ENCODE peak calls at places on chromosome 17, in eight cellular contexts. U is hepatocyte, X is ovary, H is keratinocyte, W is PC-9, S is neuronal stem cell, L is mammary epithelial cell, Q is left lung. T is an unnamed sample. For H3K9me3, the result is how much of the 10 kb centered on the place peaks cover.

GRCh38 chr17:57674894-57675293 is 70.2 kb downstream of the CCDC182 start:
- DNase-seq in U (no peak), L (no peak), H (no peak), W (no peak), Q (no peak), X (no peak), S (no peak), T (no peak)

GRCh38 chr17:81941484-81942166 is 4.5 kb upstream of the PYCR1 start:
- DNase-seq in X (peak), Q (no peak), U (no peak), L (no peak), S (no peak), W (no peak), H (no peak), T (no peak)

GRCh38 chr17:69723316-69723715 is 308.8 kb downstream of the MAP2K6 start:
- DNase-seq in H (no peak), U (no peak), S (no peak), L (no peak), W (no peak), Q (no peak), X (no peak), T (no peak)

GRCh38 chr17:42399121-42399520 is 10.9 kb upstream of the STAT3 start:
- DNase-seq in L (no peak), X (no peak), S (no peak), Q (no peak), H (no peak), U (no peak), W (no peak), T (no peak)

GRCh38 chr17:7307686-7308624 is 527 bp downstream of the EIF5A start:
- DNase-seq in H (no peak), L (peak), X (peak), U (peak), Q (peak), W (peak), S (no peak), T (no peak)

GRCh38 chr17:55394357-55395021 is 27.1 kb downstream of the MMD start:
- DNase-seq in S (no peak), W (no peak), U (peak), X (no peak), Q (no peak), L (no peak), H (no peak), T (no peak)

GRCh38 chr17:73952498-73953205 is 250.8 kb upstream of the RPL38 start:
- DNase-seq in W (no peak), U (peak), Q (peak), X (no peak), S (peak), L (no peak), H (no peak), T (no peak)

GRCh38 chr17:68296217-68297140 is 5.2 kb downstream of the ARSG start:
- DNase-seq in W (no peak), Q (no peak), U (no peak), H (no peak), S (no peak), X (no peak), L (no peak), T (no peak)

GRCh38 chr17:35715416-35715815 is 16.0 kb upstream of the RASL10B start:
- DNase-seq in W (no peak), S (peak), H (no peak), L (no peak), U (no peak), Q (no peak), X (no peak), T (no peak)

GRCh38 chr17:42361781-42362186 is 26.5 kb downstream of the STAT3 start:
- DNase-seq in H (no peak), S (no peak), L (no peak), U (no peak), Q (no peak), W (no peak), X (no peak), T (no peak)

GRCh38 chr17:41580244-41580575 is 6.5 kb downstream of the KRT14 start:
- DNase-seq in S (no peak), Q (no peak), H (no peak), X (no peak), W (no peak), U (no peak), L (no peak), T (no peak)

GRCh38 chr17:61702450-61702849 is 111.4 kb upstream of the NACA2 start:
- DNase-seq in X (no peak), L (no peak), H (no peak), S (no peak), Q (no peak), U (no peak), W (no peak), T (no peak)
- H3K9me3 ChIP-seq in X (under half), L (under half), H (under half), S (half or more), Q (half or more), U (under half), W (under half), T (under half)

GRCh38 chr17:27049104-27049784 is 244.7 kb upstream of the WSB1 start:
- DNase-seq in X (no peak), W (peak), Q (no peak), L (peak), U (no peak), H (no peak), S (no peak), T (no peak)
- H3K9me3 ChIP-seq in X (under half), W (under half), Q (under half), L (under half), U (under half), H (under half), S (under half), T (under half)

DNA sequence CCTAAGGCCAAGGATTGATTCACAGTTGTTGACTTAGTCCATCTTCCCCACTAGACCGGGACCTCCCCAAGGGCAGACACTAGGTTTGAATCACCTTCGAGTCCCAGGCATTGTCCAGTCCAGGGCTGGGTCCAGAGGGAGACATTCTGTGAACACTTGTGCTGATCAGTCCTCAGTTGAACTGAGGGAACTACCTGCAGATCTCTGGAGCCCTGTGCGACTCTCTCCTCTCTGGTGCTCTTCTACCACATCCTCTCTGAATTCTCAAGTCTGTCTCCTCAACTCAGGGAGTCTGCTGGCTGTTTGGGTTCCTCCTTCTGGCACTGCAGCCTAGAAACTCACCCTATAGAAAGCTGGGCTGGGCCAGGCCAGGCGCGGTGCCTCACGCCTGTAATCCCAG is 10.8 kb downstream of the ZNF232 start:
- DNase-seq in W (no peak), S (no peak), H (no peak), L (no peak), X (no peak), Q (no peak), U (no peak), T (no peak)
- H3K9me3 ChIP-seq in W (half or more), S (half or more), H (under half), L (under half), X (under half), Q (under half), U (under half), T (under half)

DNA sequence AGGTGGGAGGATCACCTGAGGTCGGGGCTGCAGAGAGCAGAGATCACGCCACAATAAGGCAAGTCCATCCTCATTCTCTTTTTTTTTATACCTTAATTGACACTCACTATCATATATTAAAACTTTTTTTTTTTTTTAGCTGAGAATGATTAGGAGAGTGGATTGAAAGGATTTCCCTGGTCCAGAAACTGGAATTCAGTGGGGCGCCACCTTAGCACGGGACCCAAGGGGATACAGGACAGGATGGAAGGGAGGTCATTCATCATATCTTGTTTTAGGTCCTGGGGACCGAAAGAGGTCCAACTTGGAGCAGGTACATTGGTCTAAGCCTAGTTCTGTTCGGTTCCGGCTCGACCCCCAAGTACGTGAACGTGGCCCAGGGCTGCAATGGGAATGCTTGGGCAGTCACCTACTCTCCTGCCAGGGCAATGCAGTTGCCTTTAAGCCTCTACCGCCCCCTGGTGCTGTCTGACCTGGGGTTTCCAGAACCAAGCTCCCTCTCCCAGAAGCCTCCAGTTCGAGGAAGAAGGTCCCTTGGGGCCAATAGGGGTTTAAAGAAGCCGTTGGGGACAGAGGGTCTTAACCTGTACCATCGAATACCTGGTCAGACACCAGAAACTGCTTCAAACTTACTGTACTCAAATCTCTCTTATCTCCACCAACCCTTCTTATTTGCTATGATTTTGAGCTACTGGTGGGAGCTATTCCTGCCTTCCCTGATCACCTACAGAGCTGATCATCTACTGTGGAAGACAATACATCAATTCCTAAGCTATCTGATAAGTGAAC is 19.9 kb upstream of the GPATCH8 start:
- DNase-seq in X (no peak), W (peak), Q (peak), L (peak), S (no peak), H (no peak), U (peak), T (no peak)
- H3K9me3 ChIP-seq in X (under half), W (under half), Q (under half), L (under half), S (under half), H (under half), U (under half), T (under half)

GRCh38 chr17:8925141-8925540 is 40.4 kb downstream of the PIK3R5 start:
- DNase-seq in S (no peak), X (no peak), Q (no peak), L (no peak), H (no peak), W (no peak), U (no peak), T (no peak)
- H3K9me3 ChIP-seq in S (under half), X (under half), Q (under half), L (under half), H (under half), W (under half), U (under half), T (under half)

GRCh38 chr17:63490321-63490720 is 13.5 kb downstream of the ACE start:
- DNase-seq in L (no peak), U (no peak), X (no peak), H (no peak), S (no peak), W (no peak), Q (no peak), T (no peak)

GRCh38 chr17:63491413-63491812 is 14.6 kb downstream of the ACE start:
- DNase-seq in H (no peak), S (no peak), Q (no peak), L (no peak), W (no peak), X (no peak), U (no peak), T (no peak)

GRCh38 chr17:63490858-63491400 is 14.1 kb downstream of the ACE start:
- DNase-seq in X (no peak), U (no peak), W (no peak), S (no peak), L (no peak), H (no peak), Q (no peak), T (no peak)

GRCh38 chr17:63488851-63489250 is 12.0 kb downstream of the ACE start:
- DNase-seq in W (no peak), U (no peak), H (no peak), L (no peak), Q (no peak), X (no peak), S (no peak), T (no peak)

DNA sequence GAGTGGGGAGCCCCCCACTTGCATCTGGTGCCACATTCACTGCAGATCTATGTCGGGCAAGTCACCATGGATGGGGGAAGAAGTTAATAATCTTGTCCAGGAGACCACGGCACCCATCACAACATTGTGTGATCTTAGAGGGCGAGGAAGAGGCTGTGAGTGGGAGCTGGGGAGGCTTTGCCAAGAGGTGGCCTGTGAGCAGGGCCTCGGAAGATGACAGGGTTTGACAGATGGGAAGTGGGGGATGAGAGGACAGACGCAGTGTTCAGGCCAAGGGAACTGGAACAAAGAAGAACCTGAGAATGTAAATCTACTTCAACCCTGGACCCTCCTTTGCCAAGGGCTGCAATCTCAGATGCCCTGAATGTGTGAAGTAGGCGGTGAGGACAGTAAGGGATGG is 12.4 kb downstream of the ACE start:
- DNase-seq in U (no peak), S (no peak), Q (no peak), L (no peak), H (no peak), X (no peak), W (no peak), T (no peak)
- H3K9me3 ChIP-seq in U (under half), S (under half), Q (under half), L (under half), H (under half), X (under half), W (under half), T (under half)

DNA sequence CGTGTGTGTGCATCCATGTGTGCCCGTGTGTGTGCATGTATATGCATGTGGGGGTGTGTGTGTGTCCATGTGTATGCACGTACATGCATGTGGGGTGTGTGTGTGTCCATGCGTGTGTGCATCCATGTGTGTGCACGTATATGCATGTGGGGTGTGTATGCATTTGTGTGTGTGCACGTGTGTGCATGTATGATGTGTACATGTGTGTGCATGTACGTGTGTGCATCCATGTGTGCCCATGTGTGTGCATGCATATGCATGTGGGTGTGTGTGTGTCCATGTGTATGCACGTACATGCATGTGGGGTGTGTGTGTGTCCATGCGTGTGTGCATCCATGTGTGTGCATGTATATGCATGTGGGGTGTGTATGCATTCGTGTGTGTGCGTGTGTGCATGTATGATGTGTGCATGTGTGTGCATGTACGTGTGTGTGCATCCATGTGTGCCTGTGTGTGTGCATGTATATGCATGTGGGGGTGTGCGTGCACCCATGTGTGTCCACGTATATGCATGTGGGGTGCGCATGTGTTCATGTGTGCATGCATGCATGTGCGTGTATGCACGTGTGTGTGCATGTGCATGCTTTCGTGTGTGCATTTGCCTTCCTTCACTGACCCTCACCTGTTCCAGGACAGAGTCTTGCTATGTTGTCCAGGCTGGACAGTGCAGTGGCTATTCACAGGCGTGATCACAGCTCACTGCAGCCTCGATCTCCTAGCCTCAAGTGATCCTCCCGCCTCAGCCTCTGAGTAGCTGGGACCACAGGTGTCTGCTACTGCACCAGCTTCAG is 129.6 kb upstream of the TNRC6C start:
- DNase-seq in W (no peak), H (no peak), S (no peak), L (no peak), Q (no peak), X (no peak), U (no peak), T (no peak)
- H3K9me3 ChIP-seq in W (under half), H (under half), S (under half), L (under half), Q (under half), X (under half), U (under half), T (under half)

GRCh38 chr17:82948081-82948511 is 108.3 kb upstream of the ZNF750 start:
- DNase-seq in H (no peak), U (no peak), W (no peak), X (peak), L (no peak), S (no peak), Q (peak), T (no peak)
- H3K9me3 ChIP-seq in H (under half), U (under half), W (under half), X (under half), L (half or more), S (half or more), Q (under half), T (under half)

GRCh38 chr17:5182597-5183409 is 8.9 kb downstream of the ZNF594 start:
- DNase-seq in Q (no peak), X (no peak), S (no peak), H (no peak), L (no peak), W (no peak), U (no peak), T (no peak)

GRCh38 chr17:5181509-5182305 is 10.0 kb downstream of the ZNF594 start:
- DNase-seq in U (no peak), H (no peak), Q (no peak), L (no peak), W (no peak), S (no peak), X (no peak), T (no peak)

GRCh38 chr17:5183410-5183793 is 8.3 kb downstream of the ZNF594 start:
- DNase-seq in S (no peak), L (no peak), X (no peak), U (no peak), Q (no peak), W (no peak), H (no peak), T (no peak)

GRCh38 chr17:5184284-5184683 is 7.4 kb downstream of the ZNF594 start:
- DNase-seq in L (no peak), H (no peak), X (no peak), W (no peak), U (no peak), Q (no peak), S (no peak), T (no peak)

GRCh38 chr17:5179003-5179402 is 12.7 kb downstream of the ZNF594 start:
- DNase-seq in L (no peak), S (no peak), Q (no peak), X (no peak), U (no peak), H (no peak), W (no peak), T (no peak)
- H3K9me3 ChIP-seq in L (half or more), S (half or more), Q (half or more), X (half or more), U (half or more), H (under half), W (half or more), T (half or more)